ENCODE peak calls at places on chromosome 13, in nine cellular contexts. I is GM23248; Q is upper lobe of right lung; U is Calu3; T is ELR; X is midbrain; A is activated naive CD4-positive, alpha-beta T cell treated with anti-CD3 and anti-CD28 coated beads for 36 hours; F is PC-3; P is progenitor cell of endocrine pancreas. E is an unnamed sample.

GRCh38 chr13:31945202-31945978 is 86.2 kb upstream of the FRY start:
- DNase-seq in I (peak; percentile 96), Q (peak; percentile 83), U (peak; percentile 46), T (peak; percentile 55), X (no peak), A (no peak), F (peak; percentile 79), P (no peak), E (peak; percentile 38)

GRCh38 chr13:37816276-37816675 is 53.3 kb downstream of the TRPC4 start:
- DNase-seq in I (no peak), Q (no peak), U (no peak), T (no peak), X (no peak), A (no peak), F (no peak), P (no peak), E (no peak)

GRCh38 chr13:102651892-102652291 is 43.0 kb downstream of the METTL21C start:
- DNase-seq in I (no peak), Q (no peak), U (no peak), T (peak; percentile 23), X (no peak), A (no peak), F (no peak), P (no peak), E (no peak)

GRCh38 chr13:47934371-47934770 is 66.7 kb downstream of the SUCLA2 start:
- DNase-seq in I (no peak), Q (no peak), U (no peak), T (no peak), X (no peak), A (no peak), F (no peak), P (no peak), E (no peak)

GRCh38 chr13:79373916-79374315 is 32.1 kb downstream of the RBM26 start:
- DNase-seq in I (no peak), Q (no peak), U (no peak), T (no peak), X (no peak), A (no peak), F (no peak), P (no peak), E (no peak)

GRCh38 chr13:59356607-59357006 is 807.1 kb downstream of the DIAPH3 start:
- DNase-seq in I (peak; percentile 1), Q (peak; percentile 64), U (no peak), T (no peak), X (no peak), A (no peak), F (no peak), P (no peak), E (no peak)

GRCh38 chr13:79440958-79441553 is 35.0 kb upstream of the RBM26 start:
- DNase-seq in I (no peak), Q (no peak), U (no peak), T (no peak), X (no peak), A (no peak), F (no peak), P (no peak), E (no peak)

GRCh38 chr13:41460930-41461329 is 3.6 kb downstream of the RGCC start:
- DNase-seq in I (no peak), Q (no peak), U (no peak), T (no peak), X (no peak), A (no peak), F (no peak), P (no peak), E (no peak)

GRCh38 chr13:99198630-99199029 is 2.0 kb upstream of the UBAC2 start:
- DNase-seq in I (no peak), Q (no peak), U (no peak), T (no peak), X (no peak), A (no peak), F (peak; percentile 89), P (no peak), E (no peak)

GRCh38 chr13:105573134-105573533 is 962.3 kb downstream of the EFNB2 start:
- DNase-seq in I (no peak), Q (no peak), U (no peak), T (peak; percentile 11), X (no peak), A (no peak), F (peak; percentile 43), P (no peak), E (no peak)

GRCh38 chr13:75432045-75432444 is 49.9 kb downstream of the TBC1D4 start:
- DNase-seq in I (peak; percentile 33), Q (no peak), U (no peak), T (peak; percentile 6), X (no peak), A (no peak), F (no peak), P (no peak), E (no peak)

GRCh38 chr13:76921516-76921915 is 26.8 kb upstream of the ACOD1 start:
- DNase-seq in I (peak; percentile 48), Q (no peak), U (no peak), T (no peak), X (no peak), A (no peak), F (peak; percentile 73), P (no peak), E (no peak)

GRCh38 chr13:25037057-25037813 is 58.7 kb upstream of the PABPC3 start:
- DNase-seq in I (peak; percentile 82), Q (no peak), U (peak; percentile 52), T (peak; percentile 71), X (peak; percentile 74), A (peak; percentile 69), F (peak; percentile 68), P (peak; percentile 38), E (peak; percentile 78)

GRCh38 chr13:27005556-27005955 is 166.1 kb downstream of the USP12 start:
- DNase-seq in I (no peak), Q (no peak), U (no peak), T (no peak), X (peak; percentile 51), A (no peak), F (no peak), P (no peak), E (peak; percentile 23)

GRCh38 chr13:111066544-111066943 is 48.6 kb upstream of the ARHGEF7 start:
- DNase-seq in I (no peak), Q (no peak), U (no peak), T (no peak), X (no peak), A (no peak), F (no peak), P (no peak), E (no peak)

GRCh38 chr13:51773515-51773914 is 30.4 kb downstream of the DHRS12 start:
- DNase-seq in I (no peak), Q (no peak), U (no peak), T (no peak), X (no peak), A (no peak), F (no peak), P (no peak), E (no peak)

GRCh38 chr13:105572401-105572800 is 963.1 kb downstream of the EFNB2 start:
- DNase-seq in I (no peak), Q (no peak), U (no peak), T (no peak), X (no peak), A (no peak), F (peak; percentile 7), P (no peak), E (no peak)

GRCh38 chr13:43785681-43786471 is 896 bp downstream of the ENOX1 start:
- DNase-seq in I (peak; percentile 76), Q (peak; percentile 70), U (peak; percentile 76), T (peak; percentile 58), X (peak; percentile 90), A (peak; percentile 30), F (peak; percentile 48), P (peak; percentile 59), E (peak; percentile 56)

GRCh38 chr13:101065314-101065713 is 351.0 kb downstream of the NALCN start:
- DNase-seq in I (peak; percentile 86), Q (no peak), U (no peak), T (no peak), X (no peak), A (no peak), F (no peak), P (no peak), E (no peak)

GRCh38 chr13:33119886-33120543 is 103.8 kb downstream of the KL start:
- DNase-seq in I (peak; percentile 22), Q (no peak), U (no peak), T (peak; percentile 92), X (no peak), A (no peak), F (peak; percentile 96), P (no peak), E (no peak)

GRCh38 chr13:43357435-43358065 is 334.2 kb downstream of the DNAJC15 start:
- DNase-seq in I (no peak), Q (no peak), U (no peak), T (no peak), X (no peak), A (no peak), F (no peak), P (no peak), E (no peak)

E was measured in cerebellar cortex.